ENCODE peak calls at places on chromosomes 2 and 18, in ten cellular contexts. U is IMR-90, N is HepG2, J is HCT116, F is neuronal stem cell, C is mammary epithelial cell, P is endothelial cell of umbilical vein, X is GM23248, L is astrocyte, B is PC-3. O is an unnamed sample.

GRCh38 chr18:63346031-63346430 is 21.0 kb downstream of the KDSR start:
- DNase-seq in C (peak; percentile 90), N (no peak), J (no peak), F (no peak), B (no peak), L (no peak), P (no peak), X (peak; percentile 64), U (no peak), O (no peak)

GRCh38 chr2:165469417-165469816 is at the start of gene CSRNP3:
- DNase-seq in X (peak; percentile 95), U (peak; percentile 70), J (peak; percentile 12), F (peak; percentile 71), C (peak; percentile 86), B (peak; percentile 97), P (peak; percentile 33), L (peak; percentile 88), N (peak; percentile 42), O (peak; percentile 95)

GRCh38 chr2:230160112-230160660 is 59.6 kb downstream of the SP110 start:
- DNase-seq in J (peak; percentile 26), F (peak; percentile 41), N (peak; percentile 37), P (peak; percentile 71), X (peak; percentile 70), B (peak; percentile 72), C (peak; percentile 37), U (peak; percentile 47), L (peak; percentile 7), O (peak; percentile 75)

GRCh38 chr2:176085120-176085788 is 1.5 kb upstream of the EVX2 start:
- DNase-seq in J (no peak), L (no peak), X (no peak), C (no peak), P (no peak), F (no peak), U (no peak), B (no peak), N (no peak), O (no peak)

GRCh38 chr2:240453461-240454030 is 18.1 kb downstream of the GPC1 start:
- DNase-seq in N (no peak), B (no peak), L (no peak), P (no peak), F (no peak), J (no peak), X (no peak), U (no peak), C (no peak), O (peak; percentile 14)

GRCh38 chr2:28989973-28990372 is 8.9 kb downstream of the TOGARAM2 start:
- DNase-seq in X (no peak), P (no peak), U (no peak), B (no peak), C (no peak), F (no peak), J (no peak), N (no peak), L (no peak), O (no peak)

GRCh38 chr2:42810971-42811865 is 18.8 kb upstream of the HAAO start:
- DNase-seq in B (no peak), X (peak; percentile 65), F (peak; percentile 56), C (no peak), P (peak; percentile 66), J (no peak), U (peak; percentile 35), L (peak; percentile 44), N (peak; percentile 61), O (peak; percentile 59)

GRCh38 chr2:74503506-74504475 is 3.7 kb downstream of the PCGF1 start:
- DNase-seq in N (no peak), U (no peak), J (no peak), B (no peak), L (no peak), X (no peak), C (no peak), F (no peak), P (peak; percentile 22), O (peak; percentile 14)

GRCh38 chr2:239224249-239224605 is 176.6 kb downstream of the HDAC4 start:
- DNase-seq in B (no peak), X (no peak), U (no peak), F (no peak), J (no peak), P (no peak), L (no peak), C (no peak), N (no peak), O (no peak)

GRCh38 chr2:181262782-181263181 is 194.4 kb upstream of the ITGA4 start:
- DNase-seq in N (no peak), P (no peak), J (no peak), L (no peak), X (no peak), U (no peak), B (no peak), F (no peak), C (no peak), O (no peak)

GRCh38 chr2:168518555-168519066 is 62.5 kb downstream of the CERS6 start:
- DNase-seq in N (no peak), X (peak; percentile 64), P (no peak), L (peak; percentile 73), U (peak; percentile 34), J (no peak), F (peak; percentile 40), C (peak; percentile 61), B (no peak), O (no peak)

GRCh38 chr2:23563673-23564617 is 179.0 kb downstream of the KLHL29 start:
- DNase-seq in J (no peak), X (peak; percentile 79), P (no peak), C (peak; percentile 80), N (no peak), F (no peak), L (peak; percentile 39), B (no peak), U (peak; percentile 69), O (peak; percentile 79)

GRCh38 chr2:70069049-70069448 is 18.2 kb upstream of the PCBP1 start:
- DNase-seq in X (peak; percentile 74), P (no peak), C (peak; percentile 94), F (no peak), N (peak; percentile 88), B (no peak), J (no peak), L (peak; percentile 34), U (peak; percentile 6), O (no peak)

GRCh38 chr2:221042926-221043325 is 529.2 kb downstream of the EPHA4 start:
- DNase-seq in X (peak; percentile 24), J (no peak), P (no peak), B (no peak), L (peak; percentile 49), F (no peak), N (no peak), U (peak; percentile 60), C (no peak), O (peak; percentile 47)

GRCh38 chr2:201244829-201245228 is 15.5 kb upstream of the CASP8 start:
- DNase-seq in N (no peak), F (no peak), L (no peak), X (no peak), U (no peak), C (no peak), P (no peak), B (no peak), J (no peak), O (no peak)

GRCh38 chr2:229688141-229688540 is 26.2 kb downstream of the DNER start:
- DNase-seq in J (no peak), C (no peak), P (no peak), N (no peak), B (no peak), U (no peak), F (no peak), L (no peak), X (no peak), O (no peak)

GRCh38 chr18:10379511-10379910 is 74.9 kb upstream of the APCDD1 start:
- DNase-seq in J (no peak), N (no peak), B (peak; percentile 6), L (no peak), X (peak; percentile 77), F (no peak), U (peak; percentile 43), C (no peak), P (no peak), O (peak; percentile 43)

DNA sequence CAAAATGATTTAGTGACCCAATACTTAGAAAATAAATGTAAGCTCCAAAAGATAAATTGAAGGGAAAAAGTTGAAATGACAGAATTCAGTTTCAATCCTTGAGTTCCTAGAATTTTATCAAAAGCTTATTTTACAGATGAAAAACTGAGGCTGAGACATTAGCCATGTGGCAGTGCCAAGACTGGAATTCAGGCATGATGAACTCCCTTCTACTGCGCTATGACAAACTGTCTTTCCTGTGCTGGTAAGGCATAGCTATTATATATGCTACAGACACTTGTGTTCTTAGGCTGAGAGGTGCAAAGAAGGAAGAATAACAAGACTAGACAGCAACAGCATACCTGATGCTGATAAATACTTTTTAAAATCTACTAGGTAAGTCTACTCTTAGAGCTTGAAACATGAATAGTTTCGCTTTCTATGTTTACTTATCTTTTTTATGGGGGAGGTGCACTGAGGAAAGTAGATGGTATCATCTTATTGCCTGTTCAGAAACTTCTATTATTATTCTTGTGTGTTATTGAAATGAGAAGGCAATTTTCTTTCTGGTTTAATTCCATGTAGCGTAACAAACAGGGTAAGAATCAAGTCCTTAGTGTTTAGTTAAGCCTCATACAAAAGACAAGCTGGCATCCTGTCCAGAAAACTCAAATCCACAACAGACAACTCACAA is 1.8 kb downstream of the TTC32 start:
- DNase-seq in X (peak; percentile 28), F (no peak), C (no peak), B (peak; percentile 43), L (no peak), N (peak; percentile 21), P (peak; percentile 49), U (no peak), J (no peak), O (peak; percentile 18)
- H3K9ac ChIP-seq in X (peak overlapping the region; percentile 99), F (no peak overlapping the region), C (peak overlapping the region; percentile 100), B (peak overlapping the region; percentile 96), L (peak overlapping the region; percentile 97), N (peak overlapping the region; percentile 97), P (peak overlapping the region; percentile 96), U (peak overlapping the region; percentile 93), J (peak overlapping the region; percentile 96), O (peak overlapping the region; percentile 99)

DNA sequence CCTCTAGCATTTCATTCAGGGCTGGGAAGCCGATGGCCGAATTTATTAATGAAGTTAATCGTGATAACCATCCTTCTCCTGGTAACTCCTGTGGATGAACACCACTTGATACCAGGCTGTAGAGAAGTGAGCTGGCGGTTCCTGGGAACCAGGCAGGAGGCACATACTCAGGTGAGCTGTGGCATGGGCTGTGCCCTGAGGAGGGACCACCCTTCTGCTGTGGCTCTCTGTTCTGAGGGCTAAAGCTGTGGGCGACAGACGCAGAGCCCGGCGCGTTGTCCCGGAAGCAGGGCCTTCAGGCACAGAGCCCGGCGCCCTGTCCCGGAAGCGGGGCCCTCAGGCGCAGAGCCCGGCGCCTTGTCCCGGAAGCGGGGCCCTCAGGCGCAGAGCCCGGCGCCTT is 462.3 kb upstream of the SALL3 start:
- DNase-seq in N (no peak), B (no peak), U (no peak), P (no peak), F (no peak), X (no peak), J (no peak), C (no peak), L (no peak), O (no peak)
- H3K9me3 ChIP-seq in N (no peaks in the 10 kb centered on the region), B (no peaks in the 10 kb centered on the region), U (peaks cover 36% of the 10 kb centered on the region), P (peaks cover 7% of the 10 kb centered on the region), F (no peaks in the 10 kb centered on the region), X (no peaks in the 10 kb centered on the region), J (no peaks in the 10 kb centered on the region), C (peaks cover 37% of the 10 kb centered on the region), L (peaks cover 9% of the 10 kb centered on the region), O (no peaks in the 10 kb centered on the region)

GRCh38 chr2:148654414-148654813 is 9.9 kb downstream of the EPC2 start:
- DNase-seq in F (no peak), U (no peak), N (no peak), P (no peak), B (no peak), X (no peak), J (no peak), L (no peak), C (no peak), O (no peak)
- H3K27me3 ChIP-seq in F (no peaks in the 10 kb centered on the region), U (no peaks in the 10 kb centered on the region), N (no peaks in the 10 kb centered on the region), P (no peaks in the 10 kb centered on the region), B (no peaks in the 10 kb centered on the region), X (no peaks in the 10 kb centered on the region), J (no peaks in the 10 kb centered on the region), L (no peaks in the 10 kb centered on the region), C (no peaks in the 10 kb centered on the region), O (no peaks in the 10 kb centered on the region)

GRCh38 chr2:233816771-233817170 is 37.6 kb downstream of the HJURP start:
- DNase-seq in X (no peak), F (no peak), J (no peak), B (no peak), N (no peak), P (no peak), L (no peak), U (no peak), C (no peak), O (peak; percentile 37)
- H3K9ac ChIP-seq in X (no peak overlapping the region), F (no peak overlapping the region), J (no peak overlapping the region), B (no peak overlapping the region), N (no peak overlapping the region), P (no peak overlapping the region), L (no peak overlapping the region), U (no peak overlapping the region), C (no peak overlapping the region), O (peak overlapping the region; percentile 35)

O was measured in adipocyte.